ENCODE peak calls at places on chromosome 18, in eight cellular contexts. One of them, this sample, is unnamed.

GRCh38 chr18:79789901-79790885 is 7.5 kb upstream of the KCNG2 start:
- DNase-seq in foreskin melanocyte: no peak
- DNase-seq in Calu3: no peak
- DNase-seq in retina: no peak
- DNase-seq in sigmoid colon: peak
- DNase-seq in choroid plexus epithelial cell: peak
- DNase-seq in CD8-positive, alpha-beta memory T cell: no peak
- DNase-seq in T follicular helper cell: no peak
- DNase-seq in this sample: no peak

GRCh38 chr18:62523631-62524442 is 1.0 kb downstream of the ZCCHC2 start:
- DNase-seq in foreskin melanocyte: no peak
- DNase-seq in T follicular helper cell: peak
- DNase-seq in CD8-positive, alpha-beta memory T cell: peak
- DNase-seq in Calu3: peak
- DNase-seq in retina: peak
- DNase-seq in sigmoid colon: peak
- DNase-seq in choroid plexus epithelial cell: peak
- DNase-seq in this sample: peak

GRCh38 chr18:59760212-59760997 is 63.2 kb upstream of the CCBE1 start:
- DNase-seq in CD8-positive, alpha-beta memory T cell: no peak
- DNase-seq in retina: no peak
- DNase-seq in sigmoid colon: no peak
- DNase-seq in T follicular helper cell: no peak
- DNase-seq in foreskin melanocyte: no peak
- DNase-seq in choroid plexus epithelial cell: no peak
- DNase-seq in Calu3: no peak
- DNase-seq in this sample: no peak

GRCh38 chr18:76493213-76494107 is 1.6 kb downstream of the ZNF516 start:
- DNase-seq in Calu3: no peak
- DNase-seq in T follicular helper cell: no peak
- DNase-seq in CD8-positive, alpha-beta memory T cell: no peak
- DNase-seq in foreskin melanocyte: peak
- DNase-seq in sigmoid colon: no peak
- DNase-seq in choroid plexus epithelial cell: peak
- DNase-seq in retina: peak
- DNase-seq in this sample: peak

GRCh38 chr18:37675699-37676098 is 110.1 kb upstream of the CELF4 start:
- DNase-seq in foreskin melanocyte: no peak
- DNase-seq in retina: no peak
- DNase-seq in sigmoid colon: no peak
- DNase-seq in choroid plexus epithelial cell: no peak
- DNase-seq in Calu3: no peak
- DNase-seq in CD8-positive, alpha-beta memory T cell: no peak
- DNase-seq in T follicular helper cell: no peak
- DNase-seq in this sample: no peak

GRCh38 chr18:2325308-2325849 is 245.9 kb downstream of the METTL4 start:
- DNase-seq in sigmoid colon: no peak
- DNase-seq in CD8-positive, alpha-beta memory T cell: no peak
- DNase-seq in foreskin melanocyte: no peak
- DNase-seq in choroid plexus epithelial cell: peak
- DNase-seq in Calu3: peak
- DNase-seq in T follicular helper cell: no peak
- DNase-seq in retina: no peak
- DNase-seq in this sample: no peak

GRCh38 chr18:77366725-77367641 is 117.3 kb downstream of the GALR1 start:
- DNase-seq in Calu3: no peak
- DNase-seq in foreskin melanocyte: peak
- DNase-seq in sigmoid colon: no peak
- DNase-seq in retina: peak
- DNase-seq in CD8-positive, alpha-beta memory T cell: no peak
- DNase-seq in T follicular helper cell: no peak
- DNase-seq in choroid plexus epithelial cell: peak
- DNase-seq in this sample: peak

GRCh38 chr18:13500891-13501887 is 225.2 kb downstream of the FAM210A start:
- DNase-seq in choroid plexus epithelial cell: peak
- DNase-seq in Calu3: peak
- DNase-seq in foreskin melanocyte: no peak
- DNase-seq in sigmoid colon: peak
- DNase-seq in CD8-positive, alpha-beta memory T cell: no peak
- DNase-seq in retina: no peak
- DNase-seq in T follicular helper cell: no peak
- DNase-seq in this sample: no peak

GRCh38 chr18:77178559-77178958 is 46.0 kb upstream of the MBP start:
- DNase-seq in Calu3: no peak
- DNase-seq in CD8-positive, alpha-beta memory T cell: no peak
- DNase-seq in foreskin melanocyte: no peak
- DNase-seq in retina: no peak
- DNase-seq in choroid plexus epithelial cell: peak
- DNase-seq in T follicular helper cell: no peak
- DNase-seq in sigmoid colon: no peak
- DNase-seq in this sample: no peak